ENCODE peak calls at places on chromosomes 3 and 15, in nine cellular contexts. H is GM06990, O is A549, D is choroid plexus epithelial cell, C is AG10803, I is cardiac fibroblast, B is MM.1S, T is fibroblast of villous mesenchyme, Q is adrenal gland. N is an unnamed sample.
A peak's percentile ranks its signal among the peaks of the same experiment; 100 is the strongest.

GRCh38 chr3:11600501-11601282 is 43.0 kb downstream of the VGLL4 start:
- DNase-seq in O (peak; percentile 79), C (peak; percentile 100), I (peak; percentile 98), T (peak; percentile 99), H (no peak), Q (peak; percentile 94), D (peak; percentile 98), B (no peak), N (no peak)

GRCh38 chr3:70716832-70717231 is 404.4 kb upstream of the MDFIC2 start:
- DNase-seq in T (peak; percentile 30), D (peak; percentile 84), I (peak; percentile 71), Q (peak; percentile 22), C (peak; percentile 59), H (no peak), O (no peak), B (no peak), N (no peak)

GRCh38 chr3:100093826-100094225 is 20.5 kb downstream of the FILIP1L start:
- DNase-seq in D (no peak), T (no peak), Q (no peak), B (no peak), I (no peak), C (peak; percentile 53), H (no peak), O (no peak), N (no peak)

GRCh38 chr3:79598594-79598993 is 169.2 kb downstream of the ROBO1 start:
- DNase-seq in Q (peak; percentile 26), I (peak; percentile 0), D (peak; percentile 84), B (no peak), H (no peak), T (no peak), C (no peak), O (no peak), N (no peak)

GRCh38 chr3:100737334-100737733 is 28.0 kb downstream of the TFG start:
- DNase-seq in Q (no peak), C (peak; percentile 37), D (peak; percentile 48), T (peak; percentile 16), H (no peak), I (peak; percentile 49), O (peak; percentile 17), B (peak; percentile 38), N (no peak)

GRCh38 chr3:38297947-38298711 is 16.0 kb downstream of the SLC22A14 start:
- DNase-seq in T (peak; percentile 18), C (peak; percentile 33), O (peak; percentile 24), B (peak; percentile 23), D (peak; percentile 57), Q (no peak), I (no peak), H (no peak), N (no peak)

GRCh38 chr3:79178471-79178870 is 589.3 kb downstream of the ROBO1 start:
- DNase-seq in O (no peak), C (no peak), D (no peak), B (no peak), Q (no peak), H (no peak), T (no peak), I (no peak), N (no peak)

GRCh38 chr15:80776420-80777045 is 2.6 kb upstream of the CEMIP start:
- DNase-seq in I (peak; percentile 89), B (peak; percentile 67), O (peak; percentile 83), H (peak; percentile 8), T (peak; percentile 83), D (peak; percentile 94), Q (peak; percentile 86), C (peak; percentile 72), N (no peak)

GRCh38 chr3:101050061-101050460 is 56.8 kb upstream of the ABI3BP start:
- DNase-seq in C (no peak), D (no peak), O (no peak), Q (no peak), T (no peak), I (no peak), B (no peak), H (no peak), N (no peak)

GRCh38 chr3:187066228-187066995 is 72.9 kb downstream of the RPL39L start:
- DNase-seq in B (peak; percentile 94), Q (no peak), C (no peak), O (peak; percentile 46), I (peak; percentile 58), T (no peak), D (peak; percentile 59), H (peak; percentile 60), N (no peak)

GRCh38 chr3:86969500-86970189 is 21.3 kb downstream of the VGLL3 start:
- DNase-seq in T (peak; percentile 68), H (no peak), O (no peak), D (peak; percentile 74), B (peak; percentile 56), I (peak; percentile 74), C (no peak), Q (peak; percentile 46), N (no peak)

GRCh38 chr3:137970914-137971831 is 38.8 kb upstream of the CLDN18 start:
- DNase-seq in O (peak; percentile 50), C (peak; percentile 57), I (peak; percentile 73), T (peak; percentile 60), D (peak; percentile 72), B (peak; percentile 53), H (peak; percentile 30), Q (peak; percentile 82), N (peak; percentile 44)

GRCh38 chr3:26376131-26376530 is 246.4 kb upstream of the LRRC3B start:
- DNase-seq in T (no peak), D (no peak), O (no peak), C (no peak), Q (no peak), B (no peak), I (no peak), H (no peak), N (no peak)

GRCh38 chr15:73571346-73571745 is 61.8 kb downstream of the NPTN start:
- DNase-seq in D (peak; percentile 75), O (no peak), B (no peak), H (no peak), I (no peak), C (no peak), T (no peak), Q (no peak), N (no peak)

GRCh38 chr15:86664581-86664980 is 584.9 kb downstream of the AGBL1 start:
- DNase-seq in Q (no peak), H (no peak), B (no peak), O (no peak), I (no peak), D (no peak), C (no peak), T (no peak), N (no peak)

GRCh38 chr3:124281453-124282316 is 289.8 kb upstream of the ROPN1 start:
- DNase-seq in C (peak; percentile 55), B (peak; percentile 33), T (peak; percentile 42), H (no peak), Q (peak; percentile 57), D (peak; percentile 71), O (peak; percentile 43), I (peak; percentile 65), N (no peak)
- TF ChIP-seq CTCF in C (peak; percentile 78), B (peak; percentile 38), T (peak; percentile 55), H (peak; percentile 55), Q (peak; percentile 70), D (peak; percentile 79), O (peak; percentile 75), I (peak; percentile 63), N (no peak)

GRCh38 chr3:7075901-7076300 is 215.0 kb downstream of the GRM7 start:
- DNase-seq in D (no peak), B (no peak), H (no peak), O (no peak), Q (no peak), C (no peak), I (no peak), T (no peak), N (no peak)

GRCh38 chr3:7075120-7075519 is 214.2 kb downstream of the GRM7 start:
- DNase-seq in B (no peak), O (no peak), T (no peak), C (no peak), Q (no peak), H (no peak), D (no peak), I (no peak), N (no peak)

GRCh38 chr3:7070461-7070860 is 209.5 kb downstream of the GRM7 start:
- DNase-seq in I (no peak), T (no peak), D (no peak), C (no peak), Q (no peak), B (no peak), H (no peak), O (no peak), N (no peak)

GRCh38 chr3:7074217-7074616 is 213.3 kb downstream of the GRM7 start:
- DNase-seq in B (no peak), D (no peak), I (no peak), T (no peak), H (no peak), C (no peak), Q (no peak), O (no peak), N (no peak)
- TF ChIP-seq CTCF in B (no peak), D (no peak), I (no peak), T (no peak), H (no peak), C (no peak), Q (no peak), O (no peak), N (no peak)

GRCh38 chr15:35161694-35162093 is 76.6 kb upstream of the NANOGP8 start:
- DNase-seq in T (no peak), O (no peak), C (no peak), Q (no peak), B (no peak), H (no peak), I (no peak), D (no peak), N (no peak)

GRCh38 chr15:35159170-35159569 is 74.1 kb upstream of the NANOGP8 start:
- DNase-seq in B (no peak), H (no peak), O (no peak), T (no peak), Q (no peak), I (no peak), D (no peak), C (no peak), N (no peak)
- TF ChIP-seq CTCF in B (no peak), H (no peak), O (no peak), T (no peak), Q (no peak), I (no peak), D (no peak), C (no peak), N (no peak)

GRCh38 chr3:197456271-197457091 is 99.3 kb downstream of the BDH1 start:
- DNase-seq in D (peak; percentile 95), Q (peak; percentile 91), T (peak; percentile 92), I (peak; percentile 94), O (peak; percentile 28), H (peak; percentile 66), C (peak; percentile 94), B (peak; percentile 83), N (peak; percentile 56)

GRCh38 chr3:197458906-197459470 is 96.8 kb downstream of the BDH1 start:
- DNase-seq in Q (no peak), H (no peak), C (no peak), B (no peak), O (no peak), T (no peak), D (no peak), I (no peak), N (no peak)

GRCh38 chr3:197460639-197461038 is 95.1 kb downstream of the BDH1 start:
- DNase-seq in H (no peak), B (no peak), I (no peak), O (no peak), Q (no peak), T (no peak), C (no peak), D (no peak), N (no peak)

GRCh38 chr3:197460002-197460401 is 95.8 kb downstream of the BDH1 start:
- DNase-seq in B (no peak), T (no peak), C (no peak), O (no peak), I (no peak), Q (no peak), H (no peak), D (no peak), N (no peak)

GRCh38 chr3:197458179-197458707 is 97.5 kb downstream of the BDH1 start:
- DNase-seq in C (no peak), Q (no peak), T (no peak), B (peak; percentile 77), O (peak; percentile 53), H (no peak), D (peak; percentile 43), I (no peak), N (no peak)
- TF ChIP-seq CTCF in C (peak; percentile 12), Q (no peak), T (peak; percentile 4), B (peak; percentile 85), O (peak; percentile 34), H (peak; percentile 52), D (peak; percentile 61), I (peak; percentile 27), N (no peak)

N was measured in CD14-positive monocyte.